ENCODE peak calls at places on chromosomes 1 and 21, in eight cellular contexts. One of them, this sample, is unnamed.

GRCh38 chr1:64487061-64487460 is 17.1 kb downstream of the CACHD1 start:
- DNase-seq in adrenal gland: no peak
- DNase-seq in left lung: no peak
- DNase-seq in K562: no peak
- DNase-seq in LNCaP clone FGC: no peak
- DNase-seq in activated CD8-positive, alpha-beta T cell treated with anti-CD3 and anti-CD28 coated beads for 36 hours: peak; percentile 16
- DNase-seq in keratinocyte: no peak
- DNase-seq in psoas muscle: no peak
- DNase-seq in this sample: no peak

GRCh38 chr1:3423896-3424610 is 30.4 kb upstream of the ARHGEF16 start:
- DNase-seq in left lung: peak; percentile 71
- DNase-seq in keratinocyte: no peak
- DNase-seq in psoas muscle: no peak
- DNase-seq in K562: no peak
- DNase-seq in activated CD8-positive, alpha-beta T cell treated with anti-CD3 and anti-CD28 coated beads for 36 hours: no peak
- DNase-seq in adrenal gland: no peak
- DNase-seq in LNCaP clone FGC: no peak
- DNase-seq in this sample: no peak

GRCh38 chr21:33237446-33237845 is 7.7 kb downstream of the IFNAR2 start:
- DNase-seq in left lung: no peak
- DNase-seq in K562: no peak
- DNase-seq in LNCaP clone FGC: no peak
- DNase-seq in adrenal gland: no peak
- DNase-seq in psoas muscle: no peak
- DNase-seq in activated CD8-positive, alpha-beta T cell treated with anti-CD3 and anti-CD28 coated beads for 36 hours: no peak
- DNase-seq in keratinocyte: no peak
- DNase-seq in this sample: no peak

GRCh38 chr1:3831689-3832088 is 25.3 kb downstream of the CEP104 start:
- DNase-seq in adrenal gland: peak; percentile 44
- DNase-seq in left lung: no peak
- DNase-seq in activated CD8-positive, alpha-beta T cell treated with anti-CD3 and anti-CD28 coated beads for 36 hours: no peak
- DNase-seq in LNCaP clone FGC: no peak
- DNase-seq in keratinocyte: no peak
- DNase-seq in psoas muscle: no peak
- DNase-seq in K562: no peak
- DNase-seq in this sample: no peak

GRCh38 chr1:169387383-169387782 is 19.4 kb downstream of the BLZF1 start:
- DNase-seq in keratinocyte: no peak
- DNase-seq in LNCaP clone FGC: no peak
- DNase-seq in adrenal gland: no peak
- DNase-seq in left lung: no peak
- DNase-seq in activated CD8-positive, alpha-beta T cell treated with anti-CD3 and anti-CD28 coated beads for 36 hours: no peak
- DNase-seq in psoas muscle: no peak
- DNase-seq in K562: no peak
- DNase-seq in this sample: no peak

GRCh38 chr1:58780586-58781452 is 3.0 kb downstream of the JUN start:
- DNase-seq in LNCaP clone FGC: no peak
- DNase-seq in adrenal gland: no peak
- DNase-seq in K562: no peak
- DNase-seq in left lung: no peak
- DNase-seq in psoas muscle: no peak
- DNase-seq in keratinocyte: no peak
- DNase-seq in activated CD8-positive, alpha-beta T cell treated with anti-CD3 and anti-CD28 coated beads for 36 hours: no peak
- DNase-seq in this sample: no peak

GRCh38 chr1:28056129-28056925 is 32.1 kb downstream of the EYA3 start:
- DNase-seq in keratinocyte: no peak
- DNase-seq in left lung: no peak
- DNase-seq in K562: no peak
- DNase-seq in adrenal gland: no peak
- DNase-seq in psoas muscle: no peak
- DNase-seq in activated CD8-positive, alpha-beta T cell treated with anti-CD3 and anti-CD28 coated beads for 36 hours: peak; percentile 92
- DNase-seq in LNCaP clone FGC: no peak
- DNase-seq in this sample: no peak

GRCh38 chr1:204950353-204951001 is 79.8 kb downstream of the NFASC start:
- DNase-seq in LNCaP clone FGC: no peak
- DNase-seq in psoas muscle: no peak
- DNase-seq in K562: no peak
- DNase-seq in left lung: no peak
- DNase-seq in keratinocyte: no peak
- DNase-seq in adrenal gland: no peak
- DNase-seq in activated CD8-positive, alpha-beta T cell treated with anti-CD3 and anti-CD28 coated beads for 36 hours: no peak
- DNase-seq in this sample: no peak

GRCh38 chr1:4652631-4653327 is 1.6 kb upstream of the AJAP1 start:
- DNase-seq in psoas muscle: peak; percentile 74
- DNase-seq in LNCaP clone FGC: no peak
- DNase-seq in left lung: peak; percentile 89
- DNase-seq in adrenal gland: peak; percentile 46
- DNase-seq in keratinocyte: no peak
- DNase-seq in activated CD8-positive, alpha-beta T cell treated with anti-CD3 and anti-CD28 coated beads for 36 hours: peak; percentile 65
- DNase-seq in K562: peak; percentile 85
- DNase-seq in this sample: peak; percentile 51

GRCh38 chr1:185421485-185422100 is 104.5 kb upstream of the IVNS1ABP start:
- DNase-seq in adrenal gland: no peak
- DNase-seq in keratinocyte: no peak
- DNase-seq in psoas muscle: no peak
- DNase-seq in K562: no peak
- DNase-seq in activated CD8-positive, alpha-beta T cell treated with anti-CD3 and anti-CD28 coated beads for 36 hours: no peak
- DNase-seq in left lung: no peak
- DNase-seq in LNCaP clone FGC: no peak
- DNase-seq in this sample: no peak

GRCh38 chr1:65992160-65993046 is 199.7 kb downstream of the PDE4B start:
- DNase-seq in K562: no peak
- DNase-seq in left lung: no peak
- DNase-seq in keratinocyte: no peak
- DNase-seq in adrenal gland: no peak
- DNase-seq in activated CD8-positive, alpha-beta T cell treated with anti-CD3 and anti-CD28 coated beads for 36 hours: no peak
- DNase-seq in psoas muscle: no peak
- DNase-seq in LNCaP clone FGC: no peak
- DNase-seq in this sample: no peak

GRCh38 chr1:233097546-233098254 is 147.3 kb downstream of the NTPCR start:
- DNase-seq in adrenal gland: no peak
- DNase-seq in keratinocyte: no peak
- DNase-seq in left lung: no peak
- DNase-seq in psoas muscle: no peak
- DNase-seq in activated CD8-positive, alpha-beta T cell treated with anti-CD3 and anti-CD28 coated beads for 36 hours: no peak
- DNase-seq in LNCaP clone FGC: no peak
- DNase-seq in K562: no peak
- DNase-seq in this sample: no peak

GRCh38 chr1:59142663-59143487 is 154.0 kb upstream of the FGGY start:
- DNase-seq in adrenal gland: no peak
- DNase-seq in activated CD8-positive, alpha-beta T cell treated with anti-CD3 and anti-CD28 coated beads for 36 hours: no peak
- DNase-seq in K562: no peak
- DNase-seq in left lung: no peak
- DNase-seq in psoas muscle: no peak
- DNase-seq in LNCaP clone FGC: peak; percentile 57
- DNase-seq in keratinocyte: peak; percentile 91
- DNase-seq in this sample: no peak

GRCh38 chr1:53162621-53163020 is 20.2 kb upstream of the SLC1A7 start:
- DNase-seq in K562: no peak
- DNase-seq in LNCaP clone FGC: no peak
- DNase-seq in left lung: no peak
- DNase-seq in activated CD8-positive, alpha-beta T cell treated with anti-CD3 and anti-CD28 coated beads for 36 hours: no peak
- DNase-seq in keratinocyte: no peak
- DNase-seq in adrenal gland: no peak
- DNase-seq in psoas muscle: no peak
- DNase-seq in this sample: no peak

GRCh38 chr1:66182551-66183178 is 351.3 kb upstream of the SGIP1 start:
- DNase-seq in left lung: no peak
- DNase-seq in keratinocyte: no peak
- DNase-seq in psoas muscle: no peak
- DNase-seq in adrenal gland: no peak
- DNase-seq in K562: no peak
- DNase-seq in activated CD8-positive, alpha-beta T cell treated with anti-CD3 and anti-CD28 coated beads for 36 hours: peak; percentile 70
- DNase-seq in LNCaP clone FGC: no peak
- DNase-seq in this sample: no peak

DNA sequence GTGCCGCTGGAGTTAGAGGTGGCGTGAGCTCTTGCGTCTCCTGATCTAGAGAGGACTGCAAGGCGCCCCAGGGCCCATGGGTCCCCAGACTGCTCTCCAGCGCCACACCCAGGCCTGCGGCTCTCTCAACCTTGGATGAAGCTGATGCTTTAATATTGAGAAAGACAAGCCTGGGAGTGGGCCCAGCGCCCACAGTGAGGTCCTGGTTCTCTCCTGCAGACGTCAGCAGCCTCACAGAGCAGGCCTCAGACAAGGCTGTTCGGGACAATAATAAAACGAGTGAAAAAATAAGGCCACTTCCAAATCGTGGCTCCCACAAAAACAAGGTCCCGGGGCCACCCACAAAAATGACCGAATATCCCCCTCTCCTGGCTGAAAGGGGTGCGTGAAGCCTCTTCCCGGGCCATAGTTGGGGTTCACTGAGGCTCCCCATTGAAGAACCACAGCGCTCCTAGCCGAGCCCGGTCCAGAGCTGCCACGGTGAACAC is 6.0 kb upstream of the DNMT3L start:
- DNase-seq in keratinocyte: no peak
- DNase-seq in activated CD8-positive, alpha-beta T cell treated with anti-CD3 and anti-CD28 coated beads for 36 hours: peak; percentile 48
- DNase-seq in LNCaP clone FGC: no peak
- DNase-seq in K562: peak; percentile 81
- DNase-seq in psoas muscle: peak; percentile 83
- DNase-seq in adrenal gland: no peak
- DNase-seq in left lung: peak; percentile 54
- DNase-seq in this sample: no peak
- TF ChIP-seq CTCF in keratinocyte: peak; percentile 18
- TF ChIP-seq CTCF in activated CD8-positive, alpha-beta T cell treated with anti-CD3 and anti-CD28 coated beads for 36 hours: no peak
- TF ChIP-seq CTCF in LNCaP clone FGC: no peak
- TF ChIP-seq CTCF in K562: peak; percentile 75
- TF ChIP-seq CTCF in psoas muscle: no peak
- TF ChIP-seq CTCF in adrenal gland: peak; percentile 22
- TF ChIP-seq CTCF in left lung: no peak
- TF ChIP-seq CTCF in this sample: no peak

GRCh38 chr1:162038624-162039023 is 15.0 kb upstream of the OLFML2B start:
- DNase-seq in activated CD8-positive, alpha-beta T cell treated with anti-CD3 and anti-CD28 coated beads for 36 hours: no peak
- DNase-seq in K562: no peak
- DNase-seq in keratinocyte: no peak
- DNase-seq in left lung: no peak
- DNase-seq in LNCaP clone FGC: no peak
- DNase-seq in psoas muscle: no peak
- DNase-seq in adrenal gland: no peak
- DNase-seq in this sample: no peak

GRCh38 chr1:162042361-162042760 is 18.7 kb upstream of the OLFML2B start:
- DNase-seq in keratinocyte: no peak
- DNase-seq in activated CD8-positive, alpha-beta T cell treated with anti-CD3 and anti-CD28 coated beads for 36 hours: no peak
- DNase-seq in LNCaP clone FGC: no peak
- DNase-seq in psoas muscle: no peak
- DNase-seq in adrenal gland: no peak
- DNase-seq in left lung: no peak
- DNase-seq in K562: no peak
- DNase-seq in this sample: no peak

GRCh38 chr1:162035241-162035640 is 11.6 kb upstream of the OLFML2B start:
- DNase-seq in keratinocyte: no peak
- DNase-seq in LNCaP clone FGC: no peak
- DNase-seq in K562: no peak
- DNase-seq in adrenal gland: peak; percentile 32
- DNase-seq in left lung: no peak
- DNase-seq in psoas muscle: no peak
- DNase-seq in activated CD8-positive, alpha-beta T cell treated with anti-CD3 and anti-CD28 coated beads for 36 hours: peak; percentile 25
- DNase-seq in this sample: no peak

GRCh38 chr1:162036156-162036555 is 12.5 kb upstream of the OLFML2B start:
- DNase-seq in keratinocyte: no peak
- DNase-seq in activated CD8-positive, alpha-beta T cell treated with anti-CD3 and anti-CD28 coated beads for 36 hours: no peak
- DNase-seq in psoas muscle: no peak
- DNase-seq in K562: no peak
- DNase-seq in left lung: no peak
- DNase-seq in LNCaP clone FGC: no peak
- DNase-seq in adrenal gland: no peak
- DNase-seq in this sample: no peak

DNA sequence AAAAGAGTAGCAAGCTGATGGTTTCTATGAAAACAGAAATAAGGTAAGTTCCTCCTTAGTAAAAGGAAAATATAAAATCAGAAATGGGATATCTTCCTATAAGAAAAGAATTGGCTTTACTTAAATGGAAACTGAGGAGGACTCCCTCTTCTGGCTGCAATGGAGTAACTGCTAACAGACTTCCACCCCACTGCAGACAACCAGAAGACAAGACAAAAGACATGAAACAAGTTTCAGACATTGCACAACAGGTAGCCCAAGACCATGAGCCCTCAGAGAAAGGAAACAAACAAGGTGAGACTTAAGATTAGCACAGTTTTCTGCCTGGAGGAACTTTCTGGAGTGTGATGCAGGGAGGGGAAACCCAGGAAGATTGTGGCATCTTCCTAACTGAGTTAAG is 17.0 kb upstream of the OLFML2B start:
- DNase-seq in keratinocyte: no peak
- DNase-seq in adrenal gland: no peak
- DNase-seq in psoas muscle: no peak
- DNase-seq in K562: peak; percentile 18
- DNase-seq in activated CD8-positive, alpha-beta T cell treated with anti-CD3 and anti-CD28 coated beads for 36 hours: no peak
- DNase-seq in left lung: no peak
- DNase-seq in LNCaP clone FGC: no peak
- DNase-seq in this sample: no peak
- TF ChIP-seq CTCF in keratinocyte: peak; percentile 53
- TF ChIP-seq CTCF in adrenal gland: peak; percentile 14
- TF ChIP-seq CTCF in psoas muscle: no peak
- TF ChIP-seq CTCF in K562: peak; percentile 43
- TF ChIP-seq CTCF in activated CD8-positive, alpha-beta T cell treated with anti-CD3 and anti-CD28 coated beads for 36 hours: no peak
- TF ChIP-seq CTCF in left lung: no peak
- TF ChIP-seq CTCF in LNCaP clone FGC: peak; percentile 45
- TF ChIP-seq CTCF in this sample: no peak

DNA sequence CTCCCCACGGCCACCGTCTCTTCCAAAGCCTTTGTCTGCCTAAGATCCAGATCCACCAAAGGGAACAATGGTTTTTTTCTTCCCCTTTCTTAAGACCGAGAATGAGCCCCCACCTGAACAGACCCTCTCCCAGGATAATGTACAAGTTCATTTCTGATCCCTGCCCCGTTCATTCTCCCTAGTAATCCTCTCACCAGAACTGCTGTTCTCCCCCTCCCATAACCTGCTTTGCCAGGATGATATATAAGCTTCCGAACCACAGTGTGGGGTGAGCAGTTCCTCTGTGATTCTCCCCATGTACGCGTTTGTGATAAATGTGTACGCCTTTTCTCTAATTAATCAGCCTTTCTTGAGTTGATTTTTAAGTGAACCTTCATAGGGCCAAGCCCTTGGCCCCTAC is 4.9 kb downstream of the RD3 start:
- DNase-seq in LNCaP clone FGC: no peak
- DNase-seq in activated CD8-positive, alpha-beta T cell treated with anti-CD3 and anti-CD28 coated beads for 36 hours: no peak
- DNase-seq in psoas muscle: no peak
- DNase-seq in adrenal gland: no peak
- DNase-seq in K562: no peak
- DNase-seq in left lung: no peak
- DNase-seq in keratinocyte: no peak
- DNase-seq in this sample: no peak
- TF ChIP-seq CTCF in LNCaP clone FGC: no peak
- TF ChIP-seq CTCF in activated CD8-positive, alpha-beta T cell treated with anti-CD3 and anti-CD28 coated beads for 36 hours: no peak
- TF ChIP-seq CTCF in psoas muscle: no peak
- TF ChIP-seq CTCF in adrenal gland: no peak
- TF ChIP-seq CTCF in K562: no peak
- TF ChIP-seq CTCF in left lung: no peak
- TF ChIP-seq CTCF in keratinocyte: no peak
- TF ChIP-seq CTCF in this sample: no peak

DNA sequence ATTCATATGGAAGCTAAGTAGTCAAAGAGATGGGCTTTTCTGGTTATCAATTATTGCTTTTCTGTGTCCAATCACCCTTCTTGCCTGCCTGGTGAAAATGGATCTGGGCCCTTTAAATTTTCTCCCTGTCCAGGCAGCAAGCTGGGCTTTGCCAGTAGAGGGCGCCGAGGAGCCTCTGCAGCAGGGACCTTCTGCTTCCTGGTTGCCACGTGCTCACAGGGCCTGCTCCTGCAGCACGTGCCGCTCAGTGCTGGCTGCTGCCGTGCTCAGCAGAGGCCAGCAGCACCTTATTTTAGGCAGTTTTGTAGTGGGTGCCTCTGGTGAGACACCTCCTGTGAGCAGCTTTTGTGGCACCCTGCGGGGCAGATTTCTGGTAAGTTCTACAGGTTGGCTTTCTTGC is 4.0 kb downstream of the ACTL8 start:
- DNase-seq in adrenal gland: no peak
- DNase-seq in LNCaP clone FGC: no peak
- DNase-seq in K562: peak; percentile 45
- DNase-seq in activated CD8-positive, alpha-beta T cell treated with anti-CD3 and anti-CD28 coated beads for 36 hours: peak; percentile 12
- DNase-seq in left lung: no peak
- DNase-seq in keratinocyte: no peak
- DNase-seq in psoas muscle: no peak
- DNase-seq in this sample: no peak
- TF ChIP-seq CTCF in adrenal gland: no peak
- TF ChIP-seq CTCF in LNCaP clone FGC: no peak
- TF ChIP-seq CTCF in K562: peak; percentile 62
- TF ChIP-seq CTCF in activated CD8-positive, alpha-beta T cell treated with anti-CD3 and anti-CD28 coated beads for 36 hours: no peak
- TF ChIP-seq CTCF in left lung: no peak
- TF ChIP-seq CTCF in keratinocyte: peak; percentile 23
- TF ChIP-seq CTCF in psoas muscle: no peak
- TF ChIP-seq CTCF in this sample: no peak